ENCODE peak calls at places on chromosomes 13 and 19, in five cellular contexts. N, V, K, I and W are unnamed samples.

GRCh38 chr19:42176990-42177685 is 40.3 kb downstream of the DEDD2 start:
- DNase-seq in V (peak; percentile 36), K (no peak), N (peak; percentile 76), I (peak; percentile 73), W (no peak)

GRCh38 chr13:73394066-73394465 is 335.3 kb downstream of the KLF5 start:
- DNase-seq in N (no peak), V (no peak), K (no peak), I (no peak), W (no peak)

GRCh38 chr19:9467161-9467560 is 31.3 kb downstream of the ZNF560 start:
- DNase-seq in N (no peak), K (no peak), I (no peak), V (no peak), W (no peak)

GRCh38 chr19:18676692-18677091 is 6.8 kb upstream of the CRTC1 start:
- DNase-seq in N (no peak), V (no peak), I (no peak), K (no peak), W (no peak)

GRCh38 chr19:35975608-35976214 is 19.3 kb upstream of the SDHAF1 start:
- DNase-seq in V (no peak), I (no peak), K (no peak), N (peak; percentile 26), W (no peak)

GRCh38 chr13:112781881-112782361 is 92.1 kb downstream of the ATP11A start:
- DNase-seq in V (peak; percentile 50), I (peak; percentile 89), K (no peak), N (no peak), W (no peak)

GRCh38 chr13:44293908-44294735 is 79.5 kb upstream of the SERP2 start:
- DNase-seq in K (no peak), V (no peak), I (no peak), N (peak; percentile 72), W (no peak)

GRCh38 chr19:48654299-48655059 is 8.5 kb upstream of the CA11 start:
- DNase-seq in I (no peak), N (no peak), K (no peak), V (no peak), W (no peak)

GRCh38 chr19:48873476-48874308 is 1.5 kb downstream of the PPP1R15A start:
- DNase-seq in V (peak; percentile 22), K (no peak), N (no peak), I (peak; percentile 41), W (no peak)

GRCh38 chr19:28020631-28021315 is 1192.2 kb downstream of the UQCRFS1 start:
- DNase-seq in V (no peak), N (no peak), K (no peak), I (no peak), W (no peak)

GRCh38 chr13:57627663-57628062 is 3.9 kb upstream of the PCDH17 start:
- DNase-seq in N (peak; percentile 2), I (no peak), V (no peak), K (no peak), W (no peak)

GRCh38 chr13:63567031-63567430 is 2151.4 kb upstream of the PCDH20 start:
- DNase-seq in N (no peak), I (no peak), K (no peak), V (no peak), W (no peak)

GRCh38 chr13:29849731-29850212 is 645 bp downstream of the UBL3 start:
- DNase-seq in I (peak; percentile 77), N (peak; percentile 71), V (peak; percentile 63), K (peak; percentile 88), W (no peak)

GRCh38 chr13:63625869-63626268 is 2210.2 kb upstream of the PCDH20 start:
- DNase-seq in K (no peak), I (no peak), V (no peak), N (peak; percentile 31), W (no peak)

GRCh38 chr19:4369109-4369887 is 25.9 kb downstream of the MPND start:
- DNase-seq in K (no peak), V (no peak), N (no peak), I (peak; percentile 70), W (no peak)

GRCh38 chr19:4370418-4371041 is 27.2 kb downstream of the MPND start:
- DNase-seq in K (no peak), V (no peak), I (no peak), N (no peak), W (no peak)

GRCh38 chr19:4368128-4368820 is 24.9 kb downstream of the MPND start:
- DNase-seq in N (peak; percentile 36), V (peak; percentile 49), I (no peak), K (no peak), W (no peak)

GRCh38 chr19:4371209-4371897 is 28.0 kb downstream of the MPND start:
- DNase-seq in K (no peak), N (no peak), I (peak; percentile 60), V (no peak), W (no peak)

GRCh38 chr19:4369888-4370260 is 26.5 kb downstream of the MPND start:
- DNase-seq in I (no peak), K (no peak), N (peak; percentile 26), V (no peak), W (no peak)
- TF ChIP-seq POLR2A in I (no peak), K (no peak), N (no peak), V (no peak), W (no peak)

GRCh38 chr19:33941133-33941532 is 144.5 kb downstream of the KCTD15 start:
- DNase-seq in V (no peak), N (no peak), I (no peak), K (peak; percentile 41), W (no peak)
- H3K4me1 ChIP-seq in V (no peaks in the 10 kb centered on the region), N (no peaks in the 10 kb centered on the region), I (no peaks in the 10 kb centered on the region), K (no peaks in the 10 kb centered on the region), W (no peaks in the 10 kb centered on the region)

GRCh38 chr13:27730191-27730590 is 62.1 kb upstream of the GSX1 start:
- DNase-seq in N (no peak), V (no peak), K (no peak), I (no peak), W (no peak)

DNA sequence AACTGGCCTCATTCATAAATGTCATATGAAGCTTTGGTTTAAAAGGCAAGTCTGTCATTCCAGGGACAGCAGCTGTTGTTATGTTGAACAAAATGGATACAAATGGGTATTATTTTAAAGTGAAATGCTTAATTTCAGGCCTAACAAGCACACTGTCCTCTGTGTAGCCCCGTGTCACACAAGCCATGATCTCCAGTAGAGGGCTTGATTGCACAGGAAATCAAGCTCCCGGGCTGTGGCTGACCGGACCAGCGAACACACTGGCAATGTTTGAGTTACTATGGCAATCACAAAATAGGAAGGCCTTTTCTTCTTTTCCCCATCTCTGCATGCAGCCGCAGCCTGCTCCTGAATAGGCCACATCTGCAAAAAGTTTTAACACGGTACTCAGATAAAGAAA is 64.0 kb upstream of the GSX1 start:
- DNase-seq in K (no peak), I (no peak), V (no peak), N (no peak), W (no peak)
- TF ChIP-seq CTCF in K (no peak), I (no peak), V (no peak), N (no peak), W (no peak)

DNA sequence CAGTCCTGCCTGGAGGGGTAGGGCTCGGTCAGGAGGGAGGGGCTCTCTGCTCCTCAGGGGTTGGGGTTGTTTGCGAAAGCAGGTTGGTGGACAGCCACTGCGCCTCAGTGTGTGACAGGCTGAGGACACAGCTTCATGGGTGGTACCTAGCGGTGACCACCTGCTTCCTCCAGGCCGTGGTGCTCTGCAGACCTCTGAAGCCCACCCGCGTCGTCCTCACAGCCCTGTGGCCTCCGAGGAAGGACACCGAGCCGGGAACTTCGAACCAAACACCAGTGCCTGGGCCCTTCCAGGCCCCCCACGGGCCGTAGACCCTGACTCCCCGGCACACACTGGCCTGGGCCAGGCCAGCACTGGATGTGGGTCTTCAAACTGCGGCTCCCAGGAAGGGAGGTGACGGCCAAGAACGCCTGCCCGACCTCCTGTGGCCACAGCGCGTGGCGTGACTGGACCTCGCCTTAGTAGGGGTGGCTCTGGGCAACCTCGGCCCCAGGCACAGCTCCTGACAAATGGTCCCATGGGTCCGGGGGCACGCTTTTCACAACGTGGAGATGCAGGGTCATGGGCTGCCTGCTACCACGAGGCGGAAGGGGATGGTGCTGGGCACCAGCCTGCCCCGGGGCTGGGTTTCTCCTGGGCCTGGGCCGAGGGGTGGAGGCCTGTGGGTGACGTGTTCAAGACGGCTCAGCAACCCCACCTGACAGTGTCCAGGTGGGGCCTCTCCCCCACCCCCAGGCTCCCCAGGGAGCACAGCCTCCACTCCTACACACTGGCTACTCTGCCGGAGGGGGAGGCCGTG is 173.2 kb downstream of the KDM4B start:
- DNase-seq in N (no peak), I (peak; percentile 23), K (no peak), V (no peak), W (no peak)
- TF ChIP-seq POLR2A in N (no peak), I (no peak), K (no peak), V (no peak), W (no peak)

GRCh38 chr19:5973376-5973775 is 4.6 kb downstream of the RANBP3 start:
- DNase-seq in K (no peak), N (no peak), V (no peak), I (no peak), W (no peak)
- H3K4me1 ChIP-seq in K (peaks cover 63% of the 10 kb centered on the region), N (peaks cover 18% of the 10 kb centered on the region), V (peaks cover 10% of the 10 kb centered on the region), I (peaks cover 41% of the 10 kb centered on the region), W (peaks cover 38% of the 10 kb centered on the region)

GRCh38 chr13:19074519-19074918 is 107.1 kb downstream of the TUBA3C start:
- DNase-seq in K (no peak), N (no peak), I (no peak), V (no peak), W (no peak)
- TF ChIP-seq CTCF in K (no peak), N (no peak), I (no peak), V (no peak), W (no peak)